ENCODE peak calls at places on chromosomes 2 and 18, in six cellular contexts. V is neural progenitor cell, R is SK-N-SH, C is GM23338, K is MM.1S, Y is HCT116. N is an unnamed sample. For H3K27me3, the result is how much of the 10 kb centered on the place peaks cover.

GRCh38 chr2:190910341-190911136 is 29.9 kb downstream of the GLS start:
- DNase-seq in V (no peak), R (no peak), C (no peak), K (no peak), Y (no peak), N (peak)

GRCh38 chr2:864501-865106 is 86.0 kb upstream of the SNTG2 start:
- DNase-seq in V (no peak), R (no peak), C (no peak), K (no peak), Y (no peak), N (no peak)

GRCh38 chr2:73291461-73292315 is 1.7 kb downstream of the EGR4 start:
- DNase-seq in V (peak), R (peak), C (peak), K (no peak), Y (no peak), N (no peak)

GRCh38 chr2:138649571-138649970 is 130.6 kb downstream of the NXPH2 start:
- DNase-seq in V (no peak), R (no peak), C (no peak), K (no peak), Y (no peak), N (no peak)

GRCh38 chr2:232431705-232432590 is 24.0 kb upstream of the ALPI start:
- DNase-seq in V (no peak), R (no peak), C (no peak), K (no peak), Y (no peak), N (no peak)

GRCh38 chr2:118249531-118249930 is 161.3 kb downstream of the INSIG2 start:
- DNase-seq in V (no peak), R (no peak), C (peak), K (no peak), Y (no peak), N (peak)

GRCh38 chr2:203744091-203744490 is 37.7 kb downstream of the CD28 start:
- DNase-seq in V (no peak), R (no peak), C (no peak), K (no peak), Y (no peak), N (peak)

GRCh38 chr2:197838036-197838435 is 33.6 kb downstream of the PLCL1 start:
- DNase-seq in V (no peak), R (no peak), C (no peak), K (peak), Y (no peak), N (no peak)

GRCh38 chr2:211423018-211423417 is 866.6 kb downstream of the CPS1 start:
- DNase-seq in V (no peak), R (no peak), C (no peak), K (peak), Y (no peak), N (no peak)

GRCh38 chr2:128475427-128476211 is 157.0 kb upstream of the HS6ST1 start:
- DNase-seq in V (peak), R (no peak), C (no peak), K (no peak), Y (no peak), N (no peak)

GRCh38 chr2:223811757-223812156 is 25.6 kb downstream of the AP1S3 start:
- DNase-seq in V (no peak), R (no peak), C (no peak), K (no peak), Y (no peak), N (no peak)

GRCh38 chr18:26579941-26580618 is 31.7 kb upstream of the KCTD1 start:
- DNase-seq in V (no peak), R (no peak), C (no peak), K (no peak), Y (peak), N (peak)

GRCh38 chr2:120559401-120559800 is 176.3 kb upstream of the GLI2 start:
- DNase-seq in V (no peak), R (no peak), C (no peak), K (no peak), Y (no peak), N (peak)

GRCh38 chr18:51068111-51068510 is 38.1 kb downstream of the SMAD4 start:
- DNase-seq in V (no peak), R (no peak), C (no peak), K (no peak), Y (no peak), N (peak)

GRCh38 chr2:191870744-191871143 is 23.9 kb upstream of the CAVIN2 start:
- DNase-seq in V (no peak), R (no peak), C (peak), K (no peak), Y (no peak), N (no peak)

GRCh38 chr2:60565472-60565871 is 12.0 kb upstream of the BCL11A start:
- DNase-seq in V (peak), R (no peak), C (peak), K (peak), Y (peak), N (peak)

DNA sequence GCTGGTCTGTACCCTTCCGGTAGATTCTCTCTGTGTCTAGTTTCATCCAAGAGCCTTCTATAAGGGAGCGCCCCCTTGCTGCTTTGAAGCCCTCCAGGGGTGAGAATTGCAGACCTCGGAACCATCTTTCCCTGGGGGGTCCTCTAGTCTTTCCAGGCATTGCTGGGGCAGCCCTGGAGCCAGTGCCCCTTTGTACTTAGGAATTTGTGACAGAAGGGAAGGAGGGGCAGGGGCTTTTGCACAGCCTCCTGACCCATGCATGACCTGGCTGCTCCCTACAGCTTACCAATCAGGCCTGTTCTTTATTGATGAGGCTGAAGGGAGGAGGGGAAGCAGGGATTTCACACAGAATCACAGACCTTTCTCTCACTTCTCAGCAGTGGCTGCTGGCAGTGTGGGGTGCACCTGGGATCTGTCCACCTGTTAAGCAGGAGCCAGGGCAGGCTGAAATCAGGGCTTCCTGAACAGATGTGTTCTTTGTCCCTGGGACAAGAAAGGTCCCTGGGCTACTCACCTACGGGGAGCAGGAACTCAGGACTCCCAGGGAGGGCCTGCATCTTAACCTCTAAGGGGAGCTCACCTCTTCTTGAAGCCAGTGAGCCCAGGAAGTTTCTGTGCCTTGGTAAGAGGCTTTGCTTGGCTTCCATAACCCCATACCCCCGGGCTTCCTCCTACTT is 56.0 kb upstream of the MAPRE3 start:
- DNase-seq in V (peak), R (no peak), C (peak), K (no peak), Y (no peak), N (no peak)
- TF ChIP-seq CTCF in V (peak), R (no peak), C (peak), K (no peak), Y (no peak), N (no peak)

GRCh38 chr2:174339571-174339966 is 4.8 kb downstream of the SP9 start:
- DNase-seq in V (no peak), R (no peak), C (no peak), K (no peak), Y (no peak), N (no peak)

GRCh38 chr2:174336403-174337336 is 1.9 kb downstream of the SP9 start:
- DNase-seq in V (peak), R (peak), C (peak), K (peak), Y (peak), N (no peak)

GRCh38 chr2:174338626-174339570 is 4.1 kb downstream of the SP9 start:
- DNase-seq in V (peak), R (no peak), C (peak), K (no peak), Y (no peak), N (no peak)

GRCh38 chr2:174337337-174338154 is 2.8 kb downstream of the SP9 start:
- DNase-seq in V (peak), R (peak), C (peak), K (peak), Y (no peak), N (no peak)

GRCh38 chr2:174338155-174338495 is 3.4 kb downstream of the SP9 start:
- DNase-seq in V (no peak), R (no peak), C (no peak), K (no peak), Y (no peak), N (no peak)
- H3K27me3 ChIP-seq in V (half or more), R (half or more), C (half or more), K (half or more), Y (under half), N (under half)

GRCh38 chr2:218428846-218429558 is 10.1 kb downstream of the VIL1 start:
- DNase-seq in V (no peak), R (no peak), C (no peak), K (no peak), Y (no peak), N (no peak)
- TF ChIP-seq EZH2phosphoT487 in V (no peak), R (no peak), C (no peak), K (no peak), Y (no peak), N (no peak)

GRCh38 chr18:74440808-74441427 is 16.2 kb downstream of the DIPK1C start:
- DNase-seq in V (no peak), R (no peak), C (no peak), K (no peak), Y (no peak), N (no peak)

GRCh38 chr18:74435740-74436139 is 21.4 kb downstream of the DIPK1C start:
- DNase-seq in V (no peak), R (no peak), C (no peak), K (no peak), Y (no peak), N (no peak)

GRCh38 chr18:74434466-74434865 is 22.6 kb downstream of the DIPK1C start:
- DNase-seq in V (no peak), R (no peak), C (no peak), K (no peak), Y (no peak), N (no peak)

GRCh38 chr18:74430811-74431571 is 26.1 kb downstream of the DIPK1C start:
- DNase-seq in V (no peak), R (no peak), C (no peak), K (no peak), Y (no peak), N (no peak)

GRCh38 chr18:74436158-74436755 is 20.9 kb downstream of the DIPK1C start:
- DNase-seq in V (no peak), R (no peak), C (peak), K (no peak), Y (no peak), N (no peak)
- TF ChIP-seq CTCF in V (no peak), R (no peak), C (no peak), K (no peak), Y (no peak), N (no peak)

GRCh38 chr18:2965797-2966196 is 47.1 kb downstream of the LPIN2 start:
- DNase-seq in V (no peak), R (no peak), C (no peak), K (no peak), Y (no peak), N (no peak)

GRCh38 chr18:2964349-2965010 is 48.5 kb downstream of the LPIN2 start:
- DNase-seq in V (no peak), R (no peak), C (no peak), K (no peak), Y (no peak), N (no peak)

GRCh38 chr18:2960983-2961696 is 51.8 kb downstream of the LPIN2 start:
- DNase-seq in V (no peak), R (no peak), C (no peak), K (no peak), Y (no peak), N (no peak)

GRCh38 chr18:2961828-2962227 is 51.1 kb downstream of the LPIN2 start:
- DNase-seq in V (no peak), R (peak), C (no peak), K (peak), Y (no peak), N (no peak)

DNA sequence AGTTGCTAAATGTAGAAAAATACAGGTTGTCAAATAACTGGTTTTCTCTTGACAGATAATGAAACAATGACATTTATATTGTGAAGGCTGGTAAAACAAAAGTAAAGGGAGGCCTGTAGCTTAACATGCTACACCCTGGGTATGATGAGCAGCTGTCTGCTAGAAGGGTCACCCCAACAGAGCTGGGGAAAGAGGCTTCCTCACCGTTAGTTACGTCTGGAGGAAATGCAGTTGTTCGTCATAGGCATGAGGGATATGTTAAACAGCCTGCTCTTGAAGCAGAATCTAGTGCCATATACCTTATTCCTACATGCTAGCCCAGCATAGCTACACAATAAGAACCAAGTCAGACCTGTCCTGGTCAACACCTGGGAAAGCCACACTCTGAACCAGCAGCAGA is 49.9 kb downstream of the LPIN2 start:
- DNase-seq in V (no peak), R (no peak), C (no peak), K (no peak), Y (no peak), N (no peak)
- H3K27me3 ChIP-seq in V (under half), R (under half), C (under half), K (under half), Y (under half), N (under half)

GRCh38 chr2:188811522-188811921 is 162.7 kb upstream of the COL3A1 start:
- DNase-seq in V (no peak), R (no peak), C (no peak), K (no peak), Y (no peak), N (peak)

GRCh38 chr2:188813315-188813714 is 160.9 kb upstream of the COL3A1 start:
- DNase-seq in V (no peak), R (no peak), C (no peak), K (no peak), Y (no peak), N (peak)

GRCh38 chr2:188810591-188810990 is 163.6 kb upstream of the COL3A1 start:
- DNase-seq in V (no peak), R (no peak), C (no peak), K (no peak), Y (no peak), N (no peak)

GRCh38 chr2:188808921-188809320 is 165.3 kb upstream of the COL3A1 start:
- DNase-seq in V (no peak), R (no peak), C (no peak), K (no peak), Y (no peak), N (no peak)

DNA sequence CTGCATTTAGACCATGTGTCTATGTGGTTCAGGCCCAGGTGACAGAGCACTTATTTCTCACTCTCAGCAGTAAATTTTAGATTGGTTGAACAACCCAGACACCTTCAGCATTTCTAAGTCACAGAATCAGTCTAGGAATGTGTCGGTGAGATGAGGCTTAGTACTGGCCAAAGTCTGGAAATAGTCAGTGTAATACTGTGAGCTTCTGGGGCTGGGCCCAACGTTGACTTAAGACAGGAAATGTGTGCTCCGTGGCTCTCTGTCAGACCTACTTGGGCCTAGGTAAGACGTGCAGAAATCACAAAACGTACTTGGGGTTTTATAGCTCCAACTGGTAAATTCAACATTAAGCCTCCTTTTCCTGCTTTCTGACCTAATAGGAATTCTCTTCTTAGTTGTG is 160.3 kb upstream of the COL3A1 start:
- DNase-seq in V (peak), R (no peak), C (peak), K (no peak), Y (no peak), N (no peak)
- TF ChIP-seq EZH2phosphoT487 in V (no peak), R (no peak), C (no peak), K (no peak), Y (no peak), N (no peak)

DNA sequence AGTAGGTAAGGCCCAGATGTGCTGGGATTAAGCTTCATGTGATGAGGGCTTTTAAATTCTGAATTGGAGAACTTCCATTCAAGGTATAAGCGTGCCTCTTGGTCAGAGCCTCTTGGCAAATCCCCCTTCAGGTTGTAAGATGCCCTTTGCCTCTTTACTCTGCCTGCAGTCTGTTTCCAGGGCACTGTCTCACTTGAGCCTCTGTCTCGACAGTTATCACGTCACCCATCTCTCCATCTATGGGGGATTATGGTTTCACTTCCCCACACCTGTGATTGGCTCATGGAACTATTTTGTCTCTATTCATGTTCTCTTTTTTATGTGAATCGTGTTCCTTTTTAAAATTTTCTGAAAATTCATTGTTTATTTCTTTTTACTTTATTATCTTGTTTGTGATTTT is 51.7 kb downstream of the COA5 start:
- DNase-seq in V (no peak), R (no peak), C (no peak), K (no peak), Y (no peak), N (no peak)
- TF ChIP-seq CTCF in V (no peak), R (no peak), C (no peak), K (no peak), Y (no peak), N (no peak)